ENCODE peak calls at places on chromosome 7, in four cellular contexts. O, A, Z and P are unnamed samples.
A peak's percentile ranks its signal among the peaks of the same experiment; 100 is the strongest.

GRCh38 chr7:84178013-84178412 is 16.6 kb downstream of the SEMA3A start:
- DNase-seq in O (no peak), A (no peak), Z (no peak), P (no peak)

GRCh38 chr7:157483515-157483914 is 146.7 kb downstream of the DNAJB6 start:
- DNase-seq in A (no peak), Z (no peak), O (no peak), P (no peak)

GRCh38 chr7:19090526-19090925 is 26.9 kb downstream of the TWIST1 start:
- DNase-seq in O (no peak), A (no peak), Z (no peak), P (no peak)

GRCh38 chr7:124351950-124352349 is 319.1 kb upstream of the TMEM229A start:
- DNase-seq in A (no peak), O (no peak), Z (peak; percentile 24), P (no peak)

GRCh38 chr7:3019801-3020200 is 23.9 kb downstream of the CARD11 start:
- DNase-seq in A (no peak), Z (no peak), O (no peak), P (no peak)

GRCh38 chr7:45217358-45217757 is 59.8 kb downstream of the RAMP3 start:
- DNase-seq in A (no peak), Z (no peak), O (no peak), P (no peak)

GRCh38 chr7:21867816-21868646 is 77.7 kb downstream of the CDCA7L start:
- DNase-seq in A (no peak), Z (no peak), O (no peak), P (no peak)

GRCh38 chr7:127897704-127898454 is 133.4 kb downstream of the LRRC4 start:
- DNase-seq in A (no peak), Z (no peak), O (no peak), P (no peak)

GRCh38 chr7:41222704-41223103 is 480.2 kb downstream of the INHBA start:
- DNase-seq in O (no peak), A (no peak), Z (no peak), P (no peak)